ENCODE peak calls at places on chromosome 5, in ten cellular contexts. One of them, this sample, is unnamed.

GRCh38 chr5:51632027-51632426 is 248.8 kb downstream of the ISL1 start:
- DNase-seq in Jurkat, Clone E6-1: no peak
- DNase-seq in adipocyte: no peak
- DNase-seq in choroid plexus epithelial cell: no peak
- DNase-seq in esophagus squamous epithelium: no peak
- DNase-seq in neuronal stem cell: no peak
- DNase-seq in AG10803: no peak
- DNase-seq in left ventricle myocardium inferior: no peak
- DNase-seq in mucosa of descending colon: no peak
- DNase-seq in H7: no peak
- DNase-seq in this sample: no peak

GRCh38 chr5:96934291-96934694 is 1.6 kb upstream of the LNPEP start:
- DNase-seq in choroid plexus epithelial cell: no peak
- DNase-seq in adipocyte: no peak
- DNase-seq in H7: no peak
- DNase-seq in esophagus squamous epithelium: no peak
- DNase-seq in mucosa of descending colon: no peak
- DNase-seq in left ventricle myocardium inferior: no peak
- DNase-seq in Jurkat, Clone E6-1: peak
- DNase-seq in AG10803: peak
- DNase-seq in neuronal stem cell: no peak
- DNase-seq in this sample: no peak

GRCh38 chr5:138282918-138283742 is 8.7 kb upstream of the GFRA3 start:
- DNase-seq in AG10803: peak
- DNase-seq in neuronal stem cell: peak
- DNase-seq in mucosa of descending colon: no peak
- DNase-seq in adipocyte: peak
- DNase-seq in choroid plexus epithelial cell: peak
- DNase-seq in left ventricle myocardium inferior: peak
- DNase-seq in Jurkat, Clone E6-1: peak
- DNase-seq in esophagus squamous epithelium: no peak
- DNase-seq in H7: peak
- DNase-seq in this sample: peak

GRCh38 chr5:32290922-32291321 is 21.8 kb downstream of the MTMR12 start:
- DNase-seq in AG10803: no peak
- DNase-seq in mucosa of descending colon: no peak
- DNase-seq in choroid plexus epithelial cell: no peak
- DNase-seq in H7: no peak
- DNase-seq in Jurkat, Clone E6-1: no peak
- DNase-seq in left ventricle myocardium inferior: no peak
- DNase-seq in neuronal stem cell: no peak
- DNase-seq in adipocyte: no peak
- DNase-seq in esophagus squamous epithelium: no peak
- DNase-seq in this sample: no peak

GRCh38 chr5:129078660-129079059 is 15.9 kb upstream of the ISOC1 start:
- DNase-seq in esophagus squamous epithelium: no peak
- DNase-seq in left ventricle myocardium inferior: no peak
- DNase-seq in mucosa of descending colon: no peak
- DNase-seq in AG10803: no peak
- DNase-seq in H7: no peak
- DNase-seq in Jurkat, Clone E6-1: no peak
- DNase-seq in adipocyte: no peak
- DNase-seq in neuronal stem cell: no peak
- DNase-seq in choroid plexus epithelial cell: no peak
- DNase-seq in this sample: no peak

GRCh38 chr5:159052282-159053011 is 47.3 kb downstream of the EBF1 start:
- DNase-seq in esophagus squamous epithelium: no peak
- DNase-seq in choroid plexus epithelial cell: peak
- DNase-seq in left ventricle myocardium inferior: no peak
- DNase-seq in H7: peak
- DNase-seq in mucosa of descending colon: no peak
- DNase-seq in AG10803: peak
- DNase-seq in neuronal stem cell: no peak
- DNase-seq in Jurkat, Clone E6-1: no peak
- DNase-seq in adipocyte: no peak
- DNase-seq in this sample: no peak

GRCh38 chr5:67000794-67001475 is 195.7 kb downstream of the CD180 start:
- DNase-seq in left ventricle myocardium inferior: no peak
- DNase-seq in choroid plexus epithelial cell: no peak
- DNase-seq in adipocyte: no peak
- DNase-seq in H7: no peak
- DNase-seq in mucosa of descending colon: no peak
- DNase-seq in neuronal stem cell: no peak
- DNase-seq in AG10803: no peak
- DNase-seq in esophagus squamous epithelium: no peak
- DNase-seq in Jurkat, Clone E6-1: no peak
- DNase-seq in this sample: no peak

GRCh38 chr5:65840071-65840470 is 86.3 kb upstream of the ERBIN start:
- DNase-seq in choroid plexus epithelial cell: no peak
- DNase-seq in adipocyte: no peak
- DNase-seq in AG10803: no peak
- DNase-seq in neuronal stem cell: no peak
- DNase-seq in H7: no peak
- DNase-seq in left ventricle myocardium inferior: no peak
- DNase-seq in esophagus squamous epithelium: no peak
- DNase-seq in Jurkat, Clone E6-1: no peak
- DNase-seq in mucosa of descending colon: no peak
- DNase-seq in this sample: no peak

GRCh38 chr5:87300744-87301143 is 33.1 kb downstream of the RASA1 start:
- DNase-seq in adipocyte: peak
- DNase-seq in esophagus squamous epithelium: no peak
- DNase-seq in neuronal stem cell: no peak
- DNase-seq in AG10803: peak
- DNase-seq in choroid plexus epithelial cell: peak
- DNase-seq in Jurkat, Clone E6-1: no peak
- DNase-seq in left ventricle myocardium inferior: no peak
- DNase-seq in mucosa of descending colon: no peak
- DNase-seq in H7: no peak
- DNase-seq in this sample: peak

GRCh38 chr5:66232701-66233100 is 88.6 kb downstream of the SREK1 start:
- DNase-seq in AG10803: no peak
- DNase-seq in adipocyte: no peak
- DNase-seq in mucosa of descending colon: no peak
- DNase-seq in neuronal stem cell: no peak
- DNase-seq in Jurkat, Clone E6-1: no peak
- DNase-seq in left ventricle myocardium inferior: no peak
- DNase-seq in esophagus squamous epithelium: no peak
- DNase-seq in choroid plexus epithelial cell: no peak
- DNase-seq in H7: peak
- DNase-seq in this sample: peak

GRCh38 chr5:154141686-154142300 is 48.7 kb upstream of the GALNT10 start:
- DNase-seq in left ventricle myocardium inferior: no peak
- DNase-seq in mucosa of descending colon: no peak
- DNase-seq in H7: no peak
- DNase-seq in AG10803: no peak
- DNase-seq in esophagus squamous epithelium: no peak
- DNase-seq in neuronal stem cell: no peak
- DNase-seq in choroid plexus epithelial cell: no peak
- DNase-seq in adipocyte: no peak
- DNase-seq in Jurkat, Clone E6-1: no peak
- DNase-seq in this sample: no peak

GRCh38 chr5:115243412-115243811 is 19.3 kb downstream of the PGGT1B start:
- DNase-seq in neuronal stem cell: no peak
- DNase-seq in mucosa of descending colon: no peak
- DNase-seq in adipocyte: no peak
- DNase-seq in left ventricle myocardium inferior: no peak
- DNase-seq in choroid plexus epithelial cell: peak
- DNase-seq in AG10803: peak
- DNase-seq in H7: no peak
- DNase-seq in esophagus squamous epithelium: no peak
- DNase-seq in Jurkat, Clone E6-1: no peak
- DNase-seq in this sample: no peak

GRCh38 chr5:14444988-14445387 is 136.6 kb upstream of the OTULINL start:
- DNase-seq in esophagus squamous epithelium: no peak
- DNase-seq in AG10803: peak
- DNase-seq in H7: no peak
- DNase-seq in mucosa of descending colon: peak
- DNase-seq in left ventricle myocardium inferior: no peak
- DNase-seq in Jurkat, Clone E6-1: no peak
- DNase-seq in adipocyte: peak
- DNase-seq in choroid plexus epithelial cell: no peak
- DNase-seq in neuronal stem cell: no peak
- DNase-seq in this sample: no peak

GRCh38 chr5:14444161-14444560 is 137.4 kb upstream of the OTULINL start:
- DNase-seq in esophagus squamous epithelium: no peak
- DNase-seq in neuronal stem cell: no peak
- DNase-seq in Jurkat, Clone E6-1: no peak
- DNase-seq in left ventricle myocardium inferior: no peak
- DNase-seq in choroid plexus epithelial cell: no peak
- DNase-seq in mucosa of descending colon: no peak
- DNase-seq in H7: no peak
- DNase-seq in AG10803: no peak
- DNase-seq in adipocyte: no peak
- DNase-seq in this sample: no peak

GRCh38 chr5:14447958-14448881 is 133.4 kb upstream of the OTULINL start:
- DNase-seq in choroid plexus epithelial cell: peak
- DNase-seq in AG10803: peak
- DNase-seq in Jurkat, Clone E6-1: no peak
- DNase-seq in H7: peak
- DNase-seq in neuronal stem cell: no peak
- DNase-seq in adipocyte: peak
- DNase-seq in mucosa of descending colon: peak
- DNase-seq in esophagus squamous epithelium: no peak
- DNase-seq in left ventricle myocardium inferior: peak
- DNase-seq in this sample: no peak

GRCh38 chr5:14443665-14444064 is 137.9 kb upstream of the OTULINL start:
- DNase-seq in left ventricle myocardium inferior: no peak
- DNase-seq in Jurkat, Clone E6-1: no peak
- DNase-seq in mucosa of descending colon: no peak
- DNase-seq in H7: no peak
- DNase-seq in esophagus squamous epithelium: no peak
- DNase-seq in AG10803: no peak
- DNase-seq in adipocyte: peak
- DNase-seq in neuronal stem cell: no peak
- DNase-seq in choroid plexus epithelial cell: no peak
- DNase-seq in this sample: no peak

GRCh38 chr5:14445581-14446290 is 135.9 kb upstream of the OTULINL start:
- DNase-seq in AG10803: peak
- DNase-seq in Jurkat, Clone E6-1: no peak
- DNase-seq in adipocyte: peak
- DNase-seq in neuronal stem cell: peak
- DNase-seq in mucosa of descending colon: no peak
- DNase-seq in left ventricle myocardium inferior: no peak
- DNase-seq in H7: peak
- DNase-seq in choroid plexus epithelial cell: peak
- DNase-seq in esophagus squamous epithelium: no peak
- DNase-seq in this sample: no peak
- H3K4me3 ChIP-seq in AG10803: peak
- H3K4me3 ChIP-seq in Jurkat, Clone E6-1: no peak
- H3K4me3 ChIP-seq in adipocyte: peak
- H3K4me3 ChIP-seq in neuronal stem cell: no peak
- H3K4me3 ChIP-seq in mucosa of descending colon: no peak
- H3K4me3 ChIP-seq in left ventricle myocardium inferior: peak
- H3K4me3 ChIP-seq in H7: no peak
- H3K4me3 ChIP-seq in choroid plexus epithelial cell: peak
- H3K4me3 ChIP-seq in esophagus squamous epithelium: no peak
- H3K4me3 ChIP-seq in this sample: peak

GRCh38 chr5:37833990-37834389 is 5.9 kb downstream of the GDNF start:
- DNase-seq in esophagus squamous epithelium: no peak
- DNase-seq in adipocyte: no peak
- DNase-seq in Jurkat, Clone E6-1: no peak
- DNase-seq in neuronal stem cell: no peak
- DNase-seq in choroid plexus epithelial cell: no peak
- DNase-seq in AG10803: no peak
- DNase-seq in mucosa of descending colon: no peak
- DNase-seq in left ventricle myocardium inferior: no peak
- DNase-seq in H7: no peak
- DNase-seq in this sample: no peak
- H3K4me3 ChIP-seq in esophagus squamous epithelium: peak
- H3K4me3 ChIP-seq in adipocyte: no peak
- H3K4me3 ChIP-seq in Jurkat, Clone E6-1: no peak
- H3K4me3 ChIP-seq in neuronal stem cell: no peak
- H3K4me3 ChIP-seq in choroid plexus epithelial cell: no peak
- H3K4me3 ChIP-seq in AG10803: peak
- H3K4me3 ChIP-seq in mucosa of descending colon: no peak
- H3K4me3 ChIP-seq in left ventricle myocardium inferior: no peak
- H3K4me3 ChIP-seq in H7: peak
- H3K4me3 ChIP-seq in this sample: no peak

GRCh38 chr5:270340-270739 is 1.1 kb upstream of the PDCD6 start:
- DNase-seq in mucosa of descending colon: peak
- DNase-seq in neuronal stem cell: no peak
- DNase-seq in H7: peak
- DNase-seq in Jurkat, Clone E6-1: no peak
- DNase-seq in esophagus squamous epithelium: no peak
- DNase-seq in choroid plexus epithelial cell: no peak
- DNase-seq in left ventricle myocardium inferior: no peak
- DNase-seq in adipocyte: no peak
- DNase-seq in AG10803: no peak
- DNase-seq in this sample: no peak
- H3K4me3 ChIP-seq in mucosa of descending colon: no peak
- H3K4me3 ChIP-seq in neuronal stem cell: peak
- H3K4me3 ChIP-seq in H7: no peak
- H3K4me3 ChIP-seq in Jurkat, Clone E6-1: no peak
- H3K4me3 ChIP-seq in esophagus squamous epithelium: peak
- H3K4me3 ChIP-seq in choroid plexus epithelial cell: no peak
- H3K4me3 ChIP-seq in left ventricle myocardium inferior: peak
- H3K4me3 ChIP-seq in adipocyte: no peak
- H3K4me3 ChIP-seq in AG10803: no peak
- H3K4me3 ChIP-seq in this sample: peak

GRCh38 chr5:163436515-163436914 is 880 bp upstream of the CCNG1 start:
- DNase-seq in H7: no peak
- DNase-seq in Jurkat, Clone E6-1: no peak
- DNase-seq in choroid plexus epithelial cell: no peak
- DNase-seq in mucosa of descending colon: no peak
- DNase-seq in AG10803: no peak
- DNase-seq in esophagus squamous epithelium: no peak
- DNase-seq in adipocyte: no peak
- DNase-seq in left ventricle myocardium inferior: no peak
- DNase-seq in neuronal stem cell: no peak
- DNase-seq in this sample: no peak
- H3K4me3 ChIP-seq in H7: peak
- H3K4me3 ChIP-seq in Jurkat, Clone E6-1: peak
- H3K4me3 ChIP-seq in choroid plexus epithelial cell: no peak
- H3K4me3 ChIP-seq in mucosa of descending colon: no peak
- H3K4me3 ChIP-seq in AG10803: no peak
- H3K4me3 ChIP-seq in esophagus squamous epithelium: no peak
- H3K4me3 ChIP-seq in adipocyte: peak
- H3K4me3 ChIP-seq in left ventricle myocardium inferior: peak
- H3K4me3 ChIP-seq in neuronal stem cell: no peak
- H3K4me3 ChIP-seq in this sample: no peak